ENCODE peak calls at places on chromosomes 1 and 21, in six cellular contexts. One of them, this sample, is unnamed. For H3K9me3, H3K4me1 and H3K36me3, the result is how much of the 10 kb centered on the place peaks cover.

GRCh38 chr1:6041432-6042062 is 4.1 kb upstream of the KCNAB2 start:
- DNase-seq in K562: peak
- DNase-seq in heart left ventricle: no peak
- DNase-seq in right atrium auricular region: no peak
- DNase-seq in fibroblast of lung: no peak
- DNase-seq in breast epithelium: no peak
- DNase-seq in this sample: no peak

GRCh38 chr1:209406111-209406654 is 177.3 kb upstream of the CAMK1G start:
- DNase-seq in fibroblast of lung: no peak
- DNase-seq in right atrium auricular region: no peak
- DNase-seq in breast epithelium: no peak
- DNase-seq in K562: no peak
- DNase-seq in heart left ventricle: no peak
- DNase-seq in this sample: no peak

GRCh38 chr1:169527461-169528213 is 41.9 kb upstream of the SLC19A2 start:
- DNase-seq in K562: no peak
- DNase-seq in fibroblast of lung: peak
- DNase-seq in right atrium auricular region: no peak
- DNase-seq in heart left ventricle: no peak
- DNase-seq in breast epithelium: no peak
- DNase-seq in this sample: no peak

GRCh38 chr1:169288011-169288414 is 79.6 kb downstream of the NME7 start:
- DNase-seq in K562: no peak
- DNase-seq in heart left ventricle: no peak
- DNase-seq in fibroblast of lung: no peak
- DNase-seq in right atrium auricular region: no peak
- DNase-seq in breast epithelium: no peak
- DNase-seq in this sample: no peak

GRCh38 chr21:33980276-33980916 is 64.8 kb upstream of the ATP5PO start:
- DNase-seq in heart left ventricle: no peak
- DNase-seq in K562: no peak
- DNase-seq in right atrium auricular region: no peak
- DNase-seq in breast epithelium: no peak
- DNase-seq in fibroblast of lung: no peak
- DNase-seq in this sample: no peak

GRCh38 chr1:203428981-203429599 is 46.5 kb upstream of the PRELP start:
- DNase-seq in right atrium auricular region: no peak
- DNase-seq in breast epithelium: no peak
- DNase-seq in K562: no peak
- DNase-seq in fibroblast of lung: no peak
- DNase-seq in heart left ventricle: no peak
- DNase-seq in this sample: no peak

GRCh38 chr1:89546082-89546889 is 21.7 kb downstream of the LRRC8B start:
- DNase-seq in breast epithelium: no peak
- DNase-seq in K562: no peak
- DNase-seq in fibroblast of lung: no peak
- DNase-seq in right atrium auricular region: no peak
- DNase-seq in heart left ventricle: no peak
- DNase-seq in this sample: no peak

GRCh38 chr1:47991187-47991586 is 6.0 kb downstream of the TRABD2B start:
- DNase-seq in fibroblast of lung: peak
- DNase-seq in breast epithelium: no peak
- DNase-seq in heart left ventricle: no peak
- DNase-seq in K562: no peak
- DNase-seq in right atrium auricular region: no peak
- DNase-seq in this sample: no peak

GRCh38 chr1:170448661-170449158 is 83.3 kb upstream of the GORAB start:
- DNase-seq in K562: no peak
- DNase-seq in breast epithelium: no peak
- DNase-seq in fibroblast of lung: no peak
- DNase-seq in right atrium auricular region: no peak
- DNase-seq in heart left ventricle: no peak
- DNase-seq in this sample: no peak

GRCh38 chr1:7953850-7954609 is 7.5 kb upstream of the PARK7 start:
- DNase-seq in heart left ventricle: peak
- DNase-seq in right atrium auricular region: peak
- DNase-seq in breast epithelium: peak
- DNase-seq in fibroblast of lung: peak
- DNase-seq in K562: peak
- DNase-seq in this sample: peak

GRCh38 chr1:93148001-93148400 is 32.2 kb downstream of the TMED5 start:
- DNase-seq in K562: no peak
- DNase-seq in fibroblast of lung: peak
- DNase-seq in heart left ventricle: no peak
- DNase-seq in breast epithelium: no peak
- DNase-seq in right atrium auricular region: no peak
- DNase-seq in this sample: no peak

GRCh38 chr1:116769561-116769977 is 15.3 kb downstream of the CD2 start:
- DNase-seq in heart left ventricle: no peak
- DNase-seq in K562: no peak
- DNase-seq in breast epithelium: no peak
- DNase-seq in right atrium auricular region: no peak
- DNase-seq in fibroblast of lung: no peak
- DNase-seq in this sample: no peak

GRCh38 chr1:109617291-109617801 is 2.1 kb downstream of the GNAT2 start:
- DNase-seq in K562: peak
- DNase-seq in fibroblast of lung: peak
- DNase-seq in right atrium auricular region: no peak
- DNase-seq in breast epithelium: no peak
- DNase-seq in heart left ventricle: no peak
- DNase-seq in this sample: no peak

GRCh38 chr1:23249785-23250184 is 32.5 kb upstream of the HTR1D start:
- DNase-seq in heart left ventricle: no peak
- DNase-seq in K562: no peak
- DNase-seq in right atrium auricular region: no peak
- DNase-seq in fibroblast of lung: peak
- DNase-seq in breast epithelium: no peak
- DNase-seq in this sample: no peak

GRCh38 chr1:173628888-173629287 is 6.2 kb upstream of the TEX50 start:
- DNase-seq in heart left ventricle: no peak
- DNase-seq in right atrium auricular region: no peak
- DNase-seq in fibroblast of lung: no peak
- DNase-seq in K562: no peak
- DNase-seq in breast epithelium: no peak
- DNase-seq in this sample: no peak

GRCh38 chr1:220368352-220369265 is 96.4 kb upstream of the RAB3GAP2 start:
- DNase-seq in K562: no peak
- DNase-seq in fibroblast of lung: peak
- DNase-seq in heart left ventricle: peak
- DNase-seq in right atrium auricular region: no peak
- DNase-seq in breast epithelium: no peak
- DNase-seq in this sample: no peak

GRCh38 chr1:214364335-214364734 is 83.4 kb downstream of the SMYD2 start:
- DNase-seq in right atrium auricular region: peak
- DNase-seq in fibroblast of lung: no peak
- DNase-seq in heart left ventricle: peak
- DNase-seq in breast epithelium: no peak
- DNase-seq in K562: no peak
- DNase-seq in this sample: no peak
- H3K9me3 ChIP-seq in right atrium auricular region: under half
- H3K9me3 ChIP-seq in fibroblast of lung: under half
- H3K9me3 ChIP-seq in heart left ventricle: under half
- H3K9me3 ChIP-seq in breast epithelium: under half
- H3K9me3 ChIP-seq in K562: under half
- H3K9me3 ChIP-seq in this sample: under half

DNA sequence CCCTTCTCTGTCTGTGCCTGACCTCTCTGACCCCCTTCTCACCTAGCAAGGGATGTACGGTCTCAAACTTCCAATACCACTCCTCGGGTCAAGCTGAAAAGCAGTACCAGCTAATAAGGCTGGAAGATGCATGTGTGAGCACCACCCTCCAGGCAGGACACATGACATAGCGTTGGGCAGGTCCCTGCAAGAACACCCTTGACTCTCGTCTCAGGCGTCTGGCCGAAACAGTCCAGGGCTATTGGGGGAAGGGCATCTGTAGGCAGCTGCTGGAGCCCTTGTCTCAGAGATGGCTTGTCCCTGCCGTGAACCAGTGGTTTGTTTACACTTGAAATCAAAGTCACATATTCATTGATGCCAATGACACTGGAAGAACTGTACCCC is 56.5 kb downstream of the CD46 start:
- DNase-seq in fibroblast of lung: no peak
- DNase-seq in breast epithelium: no peak
- DNase-seq in heart left ventricle: no peak
- DNase-seq in K562: no peak
- DNase-seq in right atrium auricular region: no peak
- DNase-seq in this sample: no peak
- H3K4me1 ChIP-seq in fibroblast of lung: under half
- H3K4me1 ChIP-seq in breast epithelium: under half
- H3K4me1 ChIP-seq in heart left ventricle: half or more
- H3K4me1 ChIP-seq in K562: half or more
- H3K4me1 ChIP-seq in right atrium auricular region: under half
- H3K4me1 ChIP-seq in this sample: half or more

DNA sequence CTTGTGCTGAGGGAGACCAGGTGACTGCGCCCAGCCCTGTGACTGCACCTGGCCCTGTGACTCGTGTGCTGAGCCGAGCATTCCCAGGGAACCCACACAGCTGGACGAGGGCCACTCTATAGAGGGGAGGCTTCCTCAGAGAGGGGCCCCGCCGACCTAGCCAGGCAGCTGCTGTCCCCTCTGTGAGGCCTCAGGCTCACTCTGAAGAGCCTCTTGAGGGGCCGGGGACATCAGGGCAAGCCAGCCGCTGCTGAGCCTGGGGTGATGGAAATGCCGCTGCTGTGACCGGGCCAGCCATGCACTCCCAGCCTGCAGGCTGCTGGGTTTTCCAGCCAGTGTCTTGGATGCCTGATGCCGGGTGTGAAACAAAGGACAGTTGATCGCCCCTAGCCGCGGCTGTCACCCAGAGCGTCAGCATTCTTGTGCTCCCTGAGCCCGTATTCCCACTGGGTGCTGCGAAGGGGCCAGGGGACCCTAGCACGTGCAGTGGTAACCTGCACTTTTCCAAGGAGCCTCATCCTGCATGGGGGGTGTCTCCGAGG is 17.5 kb downstream of the PFKL start:
- DNase-seq in K562: no peak
- DNase-seq in right atrium auricular region: no peak
- DNase-seq in breast epithelium: no peak
- DNase-seq in heart left ventricle: no peak
- DNase-seq in fibroblast of lung: no peak
- DNase-seq in this sample: no peak
- H3K36me3 ChIP-seq in K562: half or more
- H3K36me3 ChIP-seq in right atrium auricular region: half or more
- H3K36me3 ChIP-seq in breast epithelium: under half
- H3K36me3 ChIP-seq in heart left ventricle: half or more
- H3K36me3 ChIP-seq in fibroblast of lung: under half
- H3K36me3 ChIP-seq in this sample: half or more

DNA sequence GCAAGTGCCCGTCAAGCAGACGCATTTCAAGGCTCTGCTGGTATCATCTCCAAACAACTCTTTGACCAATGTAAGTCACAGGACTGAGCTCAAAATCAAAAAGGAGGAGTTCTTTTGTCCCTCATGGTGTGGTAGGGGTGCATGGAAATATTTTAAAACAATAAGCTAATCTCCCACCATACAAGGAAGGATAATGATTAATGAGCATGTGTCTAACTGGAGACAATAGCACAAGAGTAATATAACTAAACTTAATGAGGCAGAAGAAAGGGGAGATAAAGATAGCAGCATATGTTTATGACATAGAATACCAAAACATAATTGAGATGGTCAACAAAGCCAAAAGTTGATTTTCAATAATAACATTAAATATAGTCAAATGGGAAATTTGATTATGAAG is 668.0 kb upstream of the ZP4 start:
- DNase-seq in fibroblast of lung: no peak
- DNase-seq in breast epithelium: no peak
- DNase-seq in right atrium auricular region: no peak
- DNase-seq in K562: no peak
- DNase-seq in heart left ventricle: no peak
- DNase-seq in this sample: no peak
- H3K9me3 ChIP-seq in fibroblast of lung: under half
- H3K9me3 ChIP-seq in breast epithelium: under half
- H3K9me3 ChIP-seq in right atrium auricular region: under half
- H3K9me3 ChIP-seq in K562: under half
- H3K9me3 ChIP-seq in heart left ventricle: under half
- H3K9me3 ChIP-seq in this sample: under half

DNA sequence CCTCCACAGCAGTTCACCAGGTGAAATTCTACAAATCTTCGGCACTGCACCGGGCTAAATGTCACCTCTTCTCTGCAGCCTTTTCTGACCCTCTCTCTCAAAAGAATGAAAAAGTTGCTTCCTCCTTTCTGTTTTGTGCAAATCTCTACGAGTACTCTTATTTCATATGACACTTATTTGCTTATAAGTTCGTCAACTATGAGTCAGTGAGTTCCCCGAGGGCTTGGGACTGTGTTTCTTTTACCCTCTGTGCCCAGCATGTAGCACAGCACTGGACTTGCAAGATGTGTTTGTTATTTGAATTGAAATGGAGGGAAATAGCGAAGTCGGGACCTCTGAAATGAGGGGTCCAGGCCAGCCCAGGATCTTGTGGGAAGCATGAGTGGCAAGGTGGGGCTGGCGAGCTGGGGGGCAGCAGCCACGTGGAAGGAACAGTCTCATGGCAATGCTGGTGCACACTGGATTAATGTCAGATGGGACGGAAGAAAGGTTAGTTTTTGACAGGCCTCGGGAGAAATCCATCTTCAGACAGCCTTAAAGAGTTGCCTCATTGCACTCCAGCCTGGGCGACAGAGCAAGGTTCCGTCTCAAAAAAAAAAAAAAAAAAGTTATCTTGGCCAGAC is 6.2 kb downstream of the SLC6A9 start:
- DNase-seq in breast epithelium: no peak
- DNase-seq in fibroblast of lung: no peak
- DNase-seq in heart left ventricle: no peak
- DNase-seq in K562: no peak
- DNase-seq in right atrium auricular region: no peak
- DNase-seq in this sample: no peak
- H3K4me1 ChIP-seq in breast epithelium: under half
- H3K4me1 ChIP-seq in fibroblast of lung: under half
- H3K4me1 ChIP-seq in heart left ventricle: under half
- H3K4me1 ChIP-seq in K562: under half
- H3K4me1 ChIP-seq in right atrium auricular region: under half
- H3K4me1 ChIP-seq in this sample: under half

GRCh38 chr1:229641306-229641705 is 15.3 kb downstream of the URB2 start:
- DNase-seq in heart left ventricle: no peak
- DNase-seq in right atrium auricular region: no peak
- DNase-seq in breast epithelium: no peak
- DNase-seq in fibroblast of lung: no peak
- DNase-seq in K562: no peak
- DNase-seq in this sample: no peak
- H3K36me3 ChIP-seq in heart left ventricle: under half
- H3K36me3 ChIP-seq in right atrium auricular region: under half
- H3K36me3 ChIP-seq in breast epithelium: under half
- H3K36me3 ChIP-seq in fibroblast of lung: under half
- H3K36me3 ChIP-seq in K562: half or more
- H3K36me3 ChIP-seq in this sample: half or more

GRCh38 chr1:3981746-3982505 is 81.9 kb upstream of the C1orf174 start:
- DNase-seq in breast epithelium: no peak
- DNase-seq in fibroblast of lung: no peak
- DNase-seq in K562: no peak
- DNase-seq in heart left ventricle: no peak
- DNase-seq in right atrium auricular region: no peak
- DNase-seq in this sample: no peak
- H3K9me3 ChIP-seq in breast epithelium: under half
- H3K9me3 ChIP-seq in fibroblast of lung: under half
- H3K9me3 ChIP-seq in K562: under half
- H3K9me3 ChIP-seq in heart left ventricle: under half
- H3K9me3 ChIP-seq in right atrium auricular region: under half
- H3K9me3 ChIP-seq in this sample: under half

This sample was measured in upper lobe of right lung.